ENCODE peak calls at places on chromosomes 3 and 15, in five cellular contexts. One of them, this sample, is unnamed. For H3K27me3, the result is how much of the 10 kb centered on the place peaks cover.

GRCh38 chr3:123658118-123658859 is 73.4 kb upstream of the HACD2 start:
- DNase-seq in hepatocyte: no peak
- DNase-seq in astrocyte: peak
- DNase-seq in GM23248: peak
- DNase-seq in lung: peak
- DNase-seq in this sample: no peak

GRCh38 chr15:88090406-88091085 is 166.0 kb downstream of the NTRK3 start:
- DNase-seq in hepatocyte: no peak
- DNase-seq in astrocyte: no peak
- DNase-seq in GM23248: no peak
- DNase-seq in lung: no peak
- DNase-seq in this sample: peak

GRCh38 chr15:36361351-36361870 is 218.0 kb upstream of the CDIN1 start:
- DNase-seq in hepatocyte: no peak
- DNase-seq in astrocyte: peak
- DNase-seq in GM23248: peak
- DNase-seq in lung: no peak
- DNase-seq in this sample: no peak

GRCh38 chr3:10907262-10907661 is 85.3 kb upstream of the SLC6A1 start:
- DNase-seq in hepatocyte: no peak
- DNase-seq in astrocyte: no peak
- DNase-seq in GM23248: no peak
- DNase-seq in lung: no peak
- DNase-seq in this sample: no peak

GRCh38 chr3:161263057-161263456 is 41.9 kb downstream of the NMD3 start:
- DNase-seq in hepatocyte: no peak
- DNase-seq in astrocyte: peak
- DNase-seq in GM23248: peak
- DNase-seq in lung: no peak
- DNase-seq in this sample: no peak

GRCh38 chr15:100339999-100340398 is 1.8 kb downstream of the ADAMTS17 start:
- DNase-seq in hepatocyte: no peak
- DNase-seq in astrocyte: no peak
- DNase-seq in GM23248: no peak
- DNase-seq in lung: no peak
- DNase-seq in this sample: no peak

GRCh38 chr3:146172586-146172985 is 11.6 kb upstream of the PLOD2 start:
- DNase-seq in hepatocyte: no peak
- DNase-seq in astrocyte: no peak
- DNase-seq in GM23248: no peak
- DNase-seq in lung: no peak
- DNase-seq in this sample: no peak

GRCh38 chr3:54909236-54909635 is 18.6 kb downstream of the LRTM1 start:
- DNase-seq in hepatocyte: no peak
- DNase-seq in astrocyte: no peak
- DNase-seq in GM23248: no peak
- DNase-seq in lung: no peak
- DNase-seq in this sample: peak

GRCh38 chr15:45205192-45205591 is 17.4 kb upstream of the SHF start:
- DNase-seq in hepatocyte: peak
- DNase-seq in astrocyte: peak
- DNase-seq in GM23248: peak
- DNase-seq in lung: peak
- DNase-seq in this sample: peak

GRCh38 chr3:171249171-171249692 is 211.0 kb downstream of the TNIK start:
- DNase-seq in hepatocyte: no peak
- DNase-seq in astrocyte: no peak
- DNase-seq in GM23248: no peak
- DNase-seq in lung: no peak
- DNase-seq in this sample: no peak

GRCh38 chr3:48409291-48410201 is 20.3 kb downstream of the PLXNB1 start:
- DNase-seq in hepatocyte: no peak
- DNase-seq in astrocyte: no peak
- DNase-seq in GM23248: no peak
- DNase-seq in lung: no peak
- DNase-seq in this sample: no peak

GRCh38 chr15:89030311-89030710 is 57.9 kb upstream of the ABHD2 start:
- DNase-seq in hepatocyte: no peak
- DNase-seq in astrocyte: no peak
- DNase-seq in GM23248: peak
- DNase-seq in lung: no peak
- DNase-seq in this sample: no peak

GRCh38 chr3:188448813-188449212 is 294.9 kb downstream of the LPP start:
- DNase-seq in hepatocyte: no peak
- DNase-seq in astrocyte: no peak
- DNase-seq in GM23248: no peak
- DNase-seq in lung: no peak
- DNase-seq in this sample: no peak

GRCh38 chr3:190183121-190183520 is 62.4 kb upstream of the P3H2 start:
- DNase-seq in hepatocyte: peak
- DNase-seq in astrocyte: peak
- DNase-seq in GM23248: peak
- DNase-seq in lung: no peak
- DNase-seq in this sample: peak

GRCh38 chr15:101273534-101273933 is 3.8 kb downstream of the SELENOS start:
- DNase-seq in hepatocyte: no peak
- DNase-seq in astrocyte: no peak
- DNase-seq in GM23248: no peak
- DNase-seq in lung: no peak
- DNase-seq in this sample: no peak

GRCh38 chr3:154120903-154121235 is 321 bp upstream of the ARHGEF26 start:
- DNase-seq in hepatocyte: no peak
- DNase-seq in astrocyte: no peak
- DNase-seq in GM23248: peak
- DNase-seq in lung: no peak
- DNase-seq in this sample: no peak

GRCh38 chr15:25234831-25235230 is 204.0 kb downstream of the UBE3A start:
- DNase-seq in hepatocyte: no peak
- DNase-seq in astrocyte: no peak
- DNase-seq in GM23248: no peak
- DNase-seq in lung: no peak
- DNase-seq in this sample: no peak

GRCh38 chr15:49169880-49170597 is at the start of gene GALK2:
- DNase-seq in hepatocyte: peak
- DNase-seq in astrocyte: peak
- DNase-seq in GM23248: peak
- DNase-seq in lung: peak
- DNase-seq in this sample: peak

GRCh38 chr3:17166369-17166768 is 281.6 kb downstream of the PLCL2 start:
- DNase-seq in hepatocyte: no peak
- DNase-seq in astrocyte: no peak
- DNase-seq in GM23248: no peak
- DNase-seq in lung: no peak
- DNase-seq in this sample: no peak

GRCh38 chr15:46644493-46645481 is 1010.0 kb downstream of the SQOR start:
- DNase-seq in hepatocyte: peak
- DNase-seq in astrocyte: no peak
- DNase-seq in GM23248: no peak
- DNase-seq in lung: no peak
- DNase-seq in this sample: no peak

DNA sequence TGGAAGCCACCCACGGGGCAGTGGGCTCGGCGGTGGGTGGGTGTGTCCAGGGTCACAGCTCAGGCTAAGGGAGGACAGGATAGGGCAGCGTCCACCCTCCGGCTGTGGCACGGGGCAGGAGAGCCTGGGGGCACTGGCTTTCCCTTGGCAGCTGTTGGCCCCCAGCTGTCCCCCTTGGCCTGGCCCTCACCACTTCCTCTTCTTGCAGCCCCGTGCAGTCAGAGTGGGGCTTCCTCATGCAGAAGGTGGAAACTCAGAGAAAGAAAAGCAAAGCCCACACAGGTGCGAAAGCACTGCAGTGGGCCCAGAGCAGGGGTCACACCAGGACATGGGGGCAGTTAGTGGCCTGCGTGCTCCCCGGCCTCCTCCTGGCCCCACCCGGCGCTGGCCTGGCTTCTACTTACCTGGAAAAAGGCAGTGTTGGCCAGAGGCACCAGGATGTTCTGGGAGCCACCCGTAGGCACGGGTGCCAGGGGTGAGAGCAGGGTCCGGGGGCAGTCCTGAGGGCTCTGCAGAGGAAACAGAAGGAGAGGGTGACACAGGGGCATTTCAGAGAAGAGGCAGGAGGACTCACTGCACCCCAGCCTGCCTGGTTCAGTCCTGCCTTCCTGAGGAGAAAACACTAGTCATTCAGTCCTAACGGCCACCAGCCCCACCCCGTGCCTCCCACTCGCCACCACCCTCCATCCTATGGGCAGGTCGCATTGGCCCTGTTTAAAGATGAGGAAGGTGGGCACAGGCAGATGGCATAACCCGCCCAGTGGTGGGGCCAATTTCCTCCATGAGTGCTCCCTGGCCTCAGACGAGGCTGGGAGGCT is 28.3 kb downstream of the PLXND1 start:
- DNase-seq in hepatocyte: no peak
- DNase-seq in astrocyte: no peak
- DNase-seq in GM23248: no peak
- DNase-seq in lung: no peak
- DNase-seq in this sample: peak
- H3K27ac ChIP-seq in hepatocyte: no peak
- H3K27ac ChIP-seq in astrocyte: no peak
- H3K27ac ChIP-seq in GM23248: no peak
- H3K27ac ChIP-seq in lung: peak
- H3K27ac ChIP-seq in this sample: peak

GRCh38 chr15:84656972-84657371 is 1.0 kb downstream of the NMB start:
- DNase-seq in hepatocyte: no peak
- DNase-seq in astrocyte: no peak
- DNase-seq in GM23248: no peak
- DNase-seq in lung: no peak
- DNase-seq in this sample: no peak

GRCh38 chr15:84657748-84658079 is 285 bp downstream of the NMB start:
- DNase-seq in hepatocyte: no peak
- DNase-seq in astrocyte: no peak
- DNase-seq in GM23248: no peak
- DNase-seq in lung: no peak
- DNase-seq in this sample: no peak

GRCh38 chr15:84659904-84660781 is 2.1 kb upstream of the NMB start:
- DNase-seq in hepatocyte: no peak
- DNase-seq in astrocyte: no peak
- DNase-seq in GM23248: no peak
- DNase-seq in lung: no peak
- DNase-seq in this sample: peak

GRCh38 chr15:84658080-84658787 is at the start of gene NMB:
- DNase-seq in hepatocyte: peak
- DNase-seq in astrocyte: peak
- DNase-seq in GM23248: peak
- DNase-seq in lung: peak
- DNase-seq in this sample: peak

DNA sequence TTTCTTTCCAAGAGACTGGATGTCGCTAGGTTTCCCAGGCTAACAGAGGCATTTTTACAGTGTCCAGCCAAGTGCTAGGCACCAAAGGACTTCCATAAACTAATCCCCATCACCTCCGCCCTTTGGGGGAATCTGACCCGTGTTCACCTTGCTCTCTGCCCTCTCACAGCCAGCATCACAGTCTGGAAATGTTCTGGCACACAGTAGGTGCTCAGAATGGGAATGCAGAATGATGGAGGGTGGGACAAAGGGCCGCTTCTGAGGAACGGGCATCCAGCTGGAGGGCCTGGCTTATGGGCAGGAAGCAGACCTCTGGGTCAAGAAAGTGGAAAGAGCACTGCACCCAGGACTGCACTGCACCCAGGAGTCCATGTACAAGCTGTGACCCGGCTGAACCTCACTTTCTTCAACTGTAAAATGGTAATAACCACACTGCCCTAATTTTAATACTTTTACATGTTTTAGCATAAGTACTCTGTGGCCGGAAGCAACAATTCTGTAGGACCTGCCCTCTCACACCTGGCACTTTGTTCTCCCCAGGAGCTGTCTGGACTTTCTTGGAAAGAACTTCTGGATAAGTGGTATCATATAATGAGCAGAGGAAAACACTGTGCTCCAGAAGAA is 901 bp upstream of the NMB start:
- DNase-seq in hepatocyte: no peak
- DNase-seq in astrocyte: no peak
- DNase-seq in GM23248: no peak
- DNase-seq in lung: no peak
- DNase-seq in this sample: no peak
- H3K4me3 ChIP-seq in hepatocyte: no peak
- H3K4me3 ChIP-seq in astrocyte: peak
- H3K4me3 ChIP-seq in GM23248: peak
- H3K4me3 ChIP-seq in lung: no peak
- H3K4me3 ChIP-seq in this sample: peak

GRCh38 chr3:87501076-87501475 is 224.7 kb upstream of the POU1F1 start:
- DNase-seq in hepatocyte: no peak
- DNase-seq in astrocyte: no peak
- DNase-seq in GM23248: no peak
- DNase-seq in lung: no peak
- DNase-seq in this sample: no peak
- H3K27me3 ChIP-seq in hepatocyte: under half
- H3K27me3 ChIP-seq in astrocyte: under half
- H3K27me3 ChIP-seq in GM23248: under half
- H3K27me3 ChIP-seq in lung: under half
- H3K27me3 ChIP-seq in this sample: under half

DNA sequence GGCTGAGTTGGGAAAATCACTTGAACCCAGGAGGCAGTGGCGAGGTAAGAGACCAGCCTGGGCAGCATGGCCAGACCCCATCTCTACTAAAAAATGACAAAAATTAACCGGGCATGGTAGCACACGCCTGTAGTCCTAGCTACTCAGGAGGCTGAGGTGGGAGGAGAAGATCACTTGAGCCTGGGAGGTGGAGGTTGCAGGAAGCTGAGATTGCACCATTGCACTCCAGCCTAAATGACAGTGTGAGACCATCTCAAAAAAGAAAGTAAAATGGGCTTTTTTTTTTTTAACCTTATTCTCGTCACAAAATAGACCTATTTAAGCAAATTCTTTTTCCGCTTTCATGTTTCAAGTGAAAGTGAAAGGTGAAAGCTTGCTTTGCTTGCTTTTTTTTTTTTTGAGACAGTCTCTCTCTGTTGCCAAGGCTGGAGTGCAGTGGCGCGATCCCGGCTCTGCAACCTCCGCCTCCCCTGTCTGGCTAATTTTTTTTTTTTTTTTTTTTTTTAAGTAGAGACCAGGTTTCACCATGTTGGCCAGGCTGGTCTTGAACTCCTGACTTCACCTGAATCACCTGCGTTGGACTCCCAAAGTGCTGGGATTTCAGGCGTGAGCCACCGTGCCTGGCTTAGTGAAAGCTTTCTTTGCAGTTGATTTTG is 3.6 kb downstream of the PDIA3 start:
- DNase-seq in hepatocyte: no peak
- DNase-seq in astrocyte: peak
- DNase-seq in GM23248: peak
- DNase-seq in lung: no peak
- DNase-seq in this sample: no peak
- H3K27ac ChIP-seq in hepatocyte: no peak
- H3K27ac ChIP-seq in astrocyte: no peak
- H3K27ac ChIP-seq in GM23248: peak
- H3K27ac ChIP-seq in lung: no peak
- H3K27ac ChIP-seq in this sample: no peak